ENCODE peak calls at places on chromosome 11, in nine cellular contexts. J, E, N, C, B, I, O, G and K are unnamed samples.
A peak's percentile ranks its signal among the peaks of the same experiment; 100 is the strongest.

GRCh38 chr11:86247608-86248007 is 3.1 kb downstream of the EED start:
- DNase-seq in N (no peak), J (no peak), E (no peak), B (no peak), O (no peak), C (no peak), G (no peak), I (no peak), K (no peak)

GRCh38 chr11:19520681-19521080 is 192.0 kb upstream of the NAV2 start:
- DNase-seq in G (no peak), E (no peak), J (no peak), O (no peak), N (no peak), B (no peak), C (no peak), I (no peak), K (no peak)

GRCh38 chr11:76048763-76049162 is 157.5 kb downstream of the WNT11 start:
- DNase-seq in J (no peak), G (no peak), N (no peak), C (no peak), I (no peak), B (no peak), E (no peak), O (no peak), K (no peak)

GRCh38 chr11:316031-316701 is 2.3 kb downstream of the IFITM1 start:
- DNase-seq in G (no peak), B (no peak), N (no peak), J (no peak), O (peak; percentile 20), E (peak; percentile 70), C (no peak), I (no peak), K (no peak)

GRCh38 chr11:2536440-2536989 is 91.7 kb downstream of the KCNQ1 start:
- DNase-seq in C (no peak), N (no peak), B (no peak), E (no peak), I (no peak), G (no peak), O (no peak), J (no peak), K (no peak)

GRCh38 chr11:75195164-75195962 is 44.5 kb downstream of the SLCO2B1 start:
- DNase-seq in I (no peak), G (no peak), N (no peak), E (no peak), C (no peak), O (no peak), B (no peak), J (no peak), K (no peak)

GRCh38 chr11:130145975-130146776 is 13.4 kb upstream of the ST14 start:
- DNase-seq in G (peak; percentile 44), J (no peak), C (no peak), O (peak; percentile 19), E (no peak), N (peak; percentile 27), B (peak; percentile 73), I (no peak), K (no peak)

GRCh38 chr11:112013501-112014164 is 11.6 kb upstream of the DLAT start:
- DNase-seq in C (no peak), O (no peak), J (no peak), B (no peak), I (no peak), E (no peak), N (no peak), G (no peak), K (no peak)

GRCh38 chr11:134411887-134412507 is at the start of gene B3GAT1:
- DNase-seq in N (no peak), G (no peak), E (no peak), J (no peak), O (no peak), I (no peak), B (no peak), C (no peak), K (no peak)

GRCh38 chr11:132496341-132496740 is 1036.0 kb downstream of the OPCML start:
- DNase-seq in E (no peak), O (peak; percentile 10), J (no peak), I (no peak), C (no peak), N (no peak), G (no peak), B (no peak), K (no peak)

GRCh38 chr11:57604289-57605010 is 7.0 kb downstream of the SERPING1 start:
- DNase-seq in B (no peak), O (no peak), J (no peak), C (no peak), G (no peak), N (no peak), E (no peak), I (no peak), K (no peak)

GRCh38 chr11:117146521-117146920 is 2.4 kb downstream of the PAFAH1B2 start:
- DNase-seq in G (no peak), N (no peak), E (no peak), O (peak; percentile 60), I (no peak), C (no peak), B (no peak), J (no peak), K (no peak)

GRCh38 chr11:126345759-126346585 is 9.5 kb upstream of the ST3GAL4 start:
- DNase-seq in G (peak; percentile 67), O (peak; percentile 94), E (no peak), B (no peak), J (no peak), C (no peak), N (peak; percentile 75), I (no peak), K (no peak)

GRCh38 chr11:20238712-20239111 is 78.4 kb upstream of the DBX1 start:
- DNase-seq in I (no peak), O (no peak), E (no peak), N (no peak), J (no peak), C (no peak), B (no peak), G (no peak), K (no peak)

GRCh38 chr11:134592391-134592990 is 180.4 kb upstream of the B3GAT1 start:
- DNase-seq in J (no peak), I (peak; percentile 41), B (peak; percentile 63), G (no peak), O (peak; percentile 7), E (peak; percentile 44), N (no peak), C (peak; percentile 78), K (peak; percentile 57)

GRCh38 chr11:12683857-12684256 is 9.6 kb downstream of the TEAD1 start:
- DNase-seq in E (no peak), J (no peak), I (no peak), B (no peak), G (no peak), O (peak; percentile 66), N (peak; percentile 84), C (no peak), K (no peak)

GRCh38 chr11:111659201-111659600 is 57.0 kb downstream of the SIK2 start:
- DNase-seq in B (no peak), G (no peak), I (no peak), N (no peak), C (no peak), E (no peak), O (peak; percentile 48), J (no peak), K (no peak)

GRCh38 chr11:129960216-129961214 is 42.1 kb downstream of the PRDM10 start:
- DNase-seq in J (peak; percentile 66), N (peak; percentile 90), O (peak; percentile 92), B (no peak), G (peak; percentile 82), I (no peak), C (no peak), E (no peak), K (peak; percentile 80)

GRCh38 chr11:45974806-45975205 is 52.4 kb downstream of the LARGE2 start:
- DNase-seq in C (no peak), E (no peak), N (peak; percentile 7), O (no peak), I (no peak), J (no peak), G (peak; percentile 25), B (no peak), K (no peak)

GRCh38 chr11:78080818-78081495 is 1.3 kb upstream of the NDUFC2 start:
- DNase-seq in E (no peak), B (no peak), G (no peak), C (no peak), J (peak; percentile 20), O (peak; percentile 86), I (no peak), N (peak; percentile 91), K (peak; percentile 45)

GRCh38 chr11:62712861-62713260 is 5.4 kb downstream of the GNG3 start:
- DNase-seq in B (no peak), G (no peak), J (no peak), N (no peak), C (no peak), I (no peak), E (no peak), O (no peak), K (no peak)

GRCh38 chr11:2775626-2776350 is 76.0 kb upstream of the KCNQ1OT1 start:
- DNase-seq in I (no peak), J (no peak), C (no peak), G (no peak), N (no peak), O (no peak), E (peak; percentile 55), B (no peak), K (no peak)

GRCh38 chr11:128291835-128292234 is 295.5 kb downstream of the ETS1 start:
- DNase-seq in O (no peak), G (no peak), B (no peak), C (no peak), J (no peak), N (no peak), I (no peak), E (no peak), K (no peak)

GRCh38 chr11:118894192-118894591 is 10.5 kb downstream of the CXCR5 start:
- DNase-seq in B (no peak), G (no peak), E (no peak), I (no peak), N (no peak), C (no peak), O (no peak), J (no peak), K (no peak)

GRCh38 chr11:110903830-110904229 is 191.6 kb upstream of the ARHGAP20 start:
- DNase-seq in E (no peak), O (peak; percentile 59), N (peak; percentile 53), B (no peak), J (no peak), I (no peak), G (no peak), C (no peak), K (no peak)

GRCh38 chr11:27468209-27468608 is 4.4 kb downstream of the LGR4 start:
- DNase-seq in C (no peak), E (no peak), J (peak; percentile 80), O (peak; percentile 85), G (peak; percentile 71), N (peak; percentile 84), B (no peak), I (no peak), K (no peak)

GRCh38 chr11:3163241-3163981 is 1.7 kb downstream of the OSBPL5 start:
- DNase-seq in O (no peak), J (no peak), G (no peak), I (no peak), C (no peak), E (peak; percentile 57), B (no peak), N (no peak), K (no peak)

GRCh38 chr11:68890490-68891231 is 13.0 kb downstream of the MRPL21 start:
- DNase-seq in N (peak; percentile 70), G (peak; percentile 95), O (peak; percentile 86), E (peak; percentile 87), B (no peak), C (no peak), I (no peak), J (no peak), K (peak; percentile 98)

GRCh38 chr11:129896062-129896461 is 684 bp upstream of the NFRKB start:
- DNase-seq in N (no peak), G (no peak), O (no peak), I (no peak), B (no peak), C (no peak), J (no peak), E (no peak), K (no peak)

GRCh38 chr11:2194877-2195755 is 23.5 kb upstream of the TH start:
- DNase-seq in B (no peak), G (peak; percentile 66), N (no peak), C (peak; percentile 79), J (no peak), O (peak; percentile 17), E (no peak), I (no peak), K (peak; percentile 70)

GRCh38 chr11:13261600-13262061 is 16.0 kb upstream of the BMAL1 start:
- DNase-seq in E (no peak), G (peak; percentile 85), C (no peak), B (no peak), O (peak; percentile 82), J (peak; percentile 90), N (peak; percentile 89), I (no peak), K (peak; percentile 50)